ENCODE peak calls at places on chromosomes 4 and X, in ten cellular contexts. One of them, this sample, is unnamed.
A peak's percentile ranks its signal among the peaks of the same experiment; 100 is the strongest.

GRCh38 chr4:158856852-158857251 is 88.0 kb downstream of the FNIP2 start:
- DNase-seq in GM23338: peak; percentile 48
- DNase-seq in pancreas: no peak
- DNase-seq in ascending aorta: no peak
- DNase-seq in fibroblast of lung: peak; percentile 54
- DNase-seq in colonic mucosa: no peak
- DNase-seq in thoracic aorta: no peak
- DNase-seq in brain microvascular endothelial cell: no peak
- DNase-seq in cardiac muscle cell: peak; percentile 20
- DNase-seq in HCT116: peak; percentile 26
- DNase-seq in this sample: no peak

GRCh38 chr4:151169900-151170299 is 70.5 kb downstream of the RPS3A start:
- DNase-seq in GM23338: no peak
- DNase-seq in pancreas: no peak
- DNase-seq in ascending aorta: no peak
- DNase-seq in fibroblast of lung: peak; percentile 71
- DNase-seq in colonic mucosa: no peak
- DNase-seq in thoracic aorta: no peak
- DNase-seq in brain microvascular endothelial cell: no peak
- DNase-seq in cardiac muscle cell: no peak
- DNase-seq in HCT116: no peak
- DNase-seq in this sample: no peak

GRCh38 chr4:10316851-10317250 is 140.4 kb downstream of the ZNF518B start:
- DNase-seq in GM23338: no peak
- DNase-seq in pancreas: no peak
- DNase-seq in ascending aorta: no peak
- DNase-seq in fibroblast of lung: no peak
- DNase-seq in colonic mucosa: no peak
- DNase-seq in thoracic aorta: no peak
- DNase-seq in brain microvascular endothelial cell: no peak
- DNase-seq in cardiac muscle cell: no peak
- DNase-seq in HCT116: no peak
- DNase-seq in this sample: no peak

GRCh38 chr4:152073738-152074137 is 312.9 kb upstream of the GATB start:
- DNase-seq in GM23338: no peak
- DNase-seq in pancreas: no peak
- DNase-seq in ascending aorta: no peak
- DNase-seq in fibroblast of lung: peak; percentile 55
- DNase-seq in colonic mucosa: no peak
- DNase-seq in thoracic aorta: no peak
- DNase-seq in brain microvascular endothelial cell: no peak
- DNase-seq in cardiac muscle cell: no peak
- DNase-seq in HCT116: no peak
- DNase-seq in this sample: no peak

GRCh38 chrX:25158635-25159034 is 142.9 kb upstream of the ARX start:
- DNase-seq in GM23338: no peak
- DNase-seq in pancreas: no peak
- DNase-seq in ascending aorta: no peak
- DNase-seq in fibroblast of lung: peak; percentile 67
- DNase-seq in colonic mucosa: no peak
- DNase-seq in thoracic aorta: no peak
- DNase-seq in brain microvascular endothelial cell: no peak
- DNase-seq in cardiac muscle cell: no peak
- DNase-seq in HCT116: no peak
- DNase-seq in this sample: no peak

GRCh38 chr4:113707013-113707412 is 54.5 kb downstream of the CAMK2D start:
- DNase-seq in GM23338: no peak
- DNase-seq in pancreas: no peak
- DNase-seq in ascending aorta: no peak
- DNase-seq in fibroblast of lung: peak; percentile 67
- DNase-seq in colonic mucosa: no peak
- DNase-seq in thoracic aorta: no peak
- DNase-seq in brain microvascular endothelial cell: no peak
- DNase-seq in cardiac muscle cell: no peak
- DNase-seq in HCT116: no peak
- DNase-seq in this sample: no peak

GRCh38 chr4:82798168-82799005 is at the start of gene SCD5:
- DNase-seq in GM23338: peak; percentile 87
- DNase-seq in pancreas: peak; percentile 57
- DNase-seq in ascending aorta: peak; percentile 78
- DNase-seq in fibroblast of lung: peak; percentile 84
- DNase-seq in colonic mucosa: peak; percentile 63
- DNase-seq in thoracic aorta: peak; percentile 9
- DNase-seq in brain microvascular endothelial cell: no peak
- DNase-seq in cardiac muscle cell: peak; percentile 68
- DNase-seq in HCT116: peak; percentile 55
- DNase-seq in this sample: peak; percentile 58

GRCh38 chr4:124711469-124712416 is 789 bp downstream of the ANKRD50 start:
- DNase-seq in GM23338: peak; percentile 86
- DNase-seq in pancreas: peak; percentile 30
- DNase-seq in ascending aorta: peak; percentile 75
- DNase-seq in fibroblast of lung: peak; percentile 77
- DNase-seq in colonic mucosa: peak; percentile 75
- DNase-seq in thoracic aorta: no peak
- DNase-seq in brain microvascular endothelial cell: peak; percentile 70
- DNase-seq in cardiac muscle cell: peak; percentile 84
- DNase-seq in HCT116: peak; percentile 41
- DNase-seq in this sample: peak; percentile 75

GRCh38 chr4:166481014-166481507 is 608.0 kb downstream of the TLL1 start:
- DNase-seq in GM23338: no peak
- DNase-seq in pancreas: no peak
- DNase-seq in ascending aorta: no peak
- DNase-seq in fibroblast of lung: no peak
- DNase-seq in colonic mucosa: no peak
- DNase-seq in thoracic aorta: no peak
- DNase-seq in brain microvascular endothelial cell: no peak
- DNase-seq in cardiac muscle cell: no peak
- DNase-seq in HCT116: no peak
- DNase-seq in this sample: no peak

GRCh38 chrX:77668391-77669237 is 117.4 kb downstream of the ATRX start:
- DNase-seq in GM23338: no peak
- DNase-seq in pancreas: no peak
- DNase-seq in ascending aorta: no peak
- DNase-seq in fibroblast of lung: peak; percentile 59
- DNase-seq in colonic mucosa: no peak
- DNase-seq in thoracic aorta: no peak
- DNase-seq in brain microvascular endothelial cell: peak; percentile 11
- DNase-seq in cardiac muscle cell: no peak
- DNase-seq in HCT116: no peak
- DNase-seq in this sample: no peak

GRCh38 chr4:169100656-169101055 is 90.6 kb upstream of the CBR4 start:
- DNase-seq in GM23338: no peak
- DNase-seq in pancreas: no peak
- DNase-seq in ascending aorta: no peak
- DNase-seq in fibroblast of lung: no peak
- DNase-seq in colonic mucosa: no peak
- DNase-seq in thoracic aorta: no peak
- DNase-seq in brain microvascular endothelial cell: no peak
- DNase-seq in cardiac muscle cell: no peak
- DNase-seq in HCT116: no peak
- DNase-seq in this sample: no peak

GRCh38 chrX:138775501-138775900 is 64.0 kb upstream of the FGF13 start:
- DNase-seq in GM23338: peak; percentile 37
- DNase-seq in pancreas: no peak
- DNase-seq in ascending aorta: no peak
- DNase-seq in fibroblast of lung: peak; percentile 34
- DNase-seq in colonic mucosa: no peak
- DNase-seq in thoracic aorta: no peak
- DNase-seq in brain microvascular endothelial cell: no peak
- DNase-seq in cardiac muscle cell: peak; percentile 33
- DNase-seq in HCT116: no peak
- DNase-seq in this sample: no peak

GRCh38 chrX:19810809-19811208 is 76.6 kb downstream of the SH3KBP1 start:
- DNase-seq in GM23338: no peak
- DNase-seq in pancreas: no peak
- DNase-seq in ascending aorta: no peak
- DNase-seq in fibroblast of lung: no peak
- DNase-seq in colonic mucosa: no peak
- DNase-seq in thoracic aorta: no peak
- DNase-seq in brain microvascular endothelial cell: no peak
- DNase-seq in cardiac muscle cell: no peak
- DNase-seq in HCT116: no peak
- DNase-seq in this sample: no peak

GRCh38 chrX:63657821-63658220 is 127.2 kb downstream of the ARHGEF9 start:
- DNase-seq in GM23338: no peak
- DNase-seq in pancreas: no peak
- DNase-seq in ascending aorta: peak; percentile 89
- DNase-seq in fibroblast of lung: peak; percentile 87
- DNase-seq in colonic mucosa: no peak
- DNase-seq in thoracic aorta: peak; percentile 40
- DNase-seq in brain microvascular endothelial cell: peak; percentile 89
- DNase-seq in cardiac muscle cell: peak; percentile 7
- DNase-seq in HCT116: peak; percentile 0
- DNase-seq in this sample: no peak

GRCh38 chrX:153340111-153340510 is 6.2 kb downstream of the ZNF275 start:
- DNase-seq in GM23338: no peak
- DNase-seq in pancreas: no peak
- DNase-seq in ascending aorta: no peak
- DNase-seq in fibroblast of lung: no peak
- DNase-seq in colonic mucosa: no peak
- DNase-seq in thoracic aorta: no peak
- DNase-seq in brain microvascular endothelial cell: no peak
- DNase-seq in cardiac muscle cell: no peak
- DNase-seq in HCT116: no peak
- DNase-seq in this sample: no peak

GRCh38 chrX:153347530-153347929 is 13.6 kb downstream of the ZNF275 start:
- DNase-seq in GM23338: no peak
- DNase-seq in pancreas: no peak
- DNase-seq in ascending aorta: no peak
- DNase-seq in fibroblast of lung: no peak
- DNase-seq in colonic mucosa: no peak
- DNase-seq in thoracic aorta: no peak
- DNase-seq in brain microvascular endothelial cell: no peak
- DNase-seq in cardiac muscle cell: no peak
- DNase-seq in HCT116: no peak
- DNase-seq in this sample: no peak

GRCh38 chrX:153342762-153343558 is 9.0 kb downstream of the ZNF275 start:
- DNase-seq in GM23338: no peak
- DNase-seq in pancreas: no peak
- DNase-seq in ascending aorta: no peak
- DNase-seq in fibroblast of lung: no peak
- DNase-seq in colonic mucosa: no peak
- DNase-seq in thoracic aorta: no peak
- DNase-seq in brain microvascular endothelial cell: no peak
- DNase-seq in cardiac muscle cell: no peak
- DNase-seq in HCT116: no peak
- DNase-seq in this sample: no peak

GRCh38 chrX:153339662-153340061 is 5.7 kb downstream of the ZNF275 start:
- DNase-seq in GM23338: no peak
- DNase-seq in pancreas: no peak
- DNase-seq in ascending aorta: no peak
- DNase-seq in fibroblast of lung: no peak
- DNase-seq in colonic mucosa: no peak
- DNase-seq in thoracic aorta: no peak
- DNase-seq in brain microvascular endothelial cell: no peak
- DNase-seq in cardiac muscle cell: no peak
- DNase-seq in HCT116: no peak
- DNase-seq in this sample: no peak

DNA sequence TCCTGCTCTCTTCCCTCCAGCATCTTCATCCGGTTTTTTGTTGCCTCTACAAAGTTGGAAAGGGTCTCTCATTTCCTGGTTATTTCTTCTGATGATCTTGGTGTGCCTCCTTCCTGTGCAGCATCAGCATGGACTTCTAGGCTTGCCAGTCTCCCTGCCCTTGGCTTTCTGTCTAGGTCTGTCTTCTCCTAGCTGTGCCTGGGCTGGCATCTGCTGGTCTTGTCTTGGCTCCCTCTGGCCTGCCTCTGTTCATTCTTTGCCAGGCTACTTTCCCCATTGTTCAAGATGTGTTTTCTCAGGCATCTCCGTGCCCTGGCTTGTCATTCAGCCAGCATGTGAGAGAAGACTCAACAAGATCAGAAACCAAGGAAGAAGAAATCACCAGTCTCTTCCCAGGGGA is 9.7 kb downstream of the ZNF275 start:
- DNase-seq in GM23338: no peak
- DNase-seq in pancreas: no peak
- DNase-seq in ascending aorta: no peak
- DNase-seq in fibroblast of lung: no peak
- DNase-seq in colonic mucosa: no peak
- DNase-seq in thoracic aorta: no peak
- DNase-seq in brain microvascular endothelial cell: no peak
- DNase-seq in cardiac muscle cell: no peak
- DNase-seq in HCT116: no peak
- DNase-seq in this sample: no peak
- H3K36me3 ChIP-seq in GM23338: no peaks in the 10 kb centered on the region
- H3K36me3 ChIP-seq in pancreas: no peaks in the 10 kb centered on the region
- H3K36me3 ChIP-seq in ascending aorta: peaks cover 29% of the 10 kb centered on the region
- H3K36me3 ChIP-seq in fibroblast of lung: peaks cover 4% of the 10 kb centered on the region
- H3K36me3 ChIP-seq in colonic mucosa: no peaks in the 10 kb centered on the region
- H3K36me3 ChIP-seq in thoracic aorta: peaks cover 18% of the 10 kb centered on the region
- H3K36me3 ChIP-seq in brain microvascular endothelial cell: peaks cover 14% of the 10 kb centered on the region
- H3K36me3 ChIP-seq in cardiac muscle cell: peaks cover 4% of the 10 kb centered on the region
- H3K36me3 ChIP-seq in HCT116: no peaks in the 10 kb centered on the region
- H3K36me3 ChIP-seq in this sample: no peaks in the 10 kb centered on the region

DNA sequence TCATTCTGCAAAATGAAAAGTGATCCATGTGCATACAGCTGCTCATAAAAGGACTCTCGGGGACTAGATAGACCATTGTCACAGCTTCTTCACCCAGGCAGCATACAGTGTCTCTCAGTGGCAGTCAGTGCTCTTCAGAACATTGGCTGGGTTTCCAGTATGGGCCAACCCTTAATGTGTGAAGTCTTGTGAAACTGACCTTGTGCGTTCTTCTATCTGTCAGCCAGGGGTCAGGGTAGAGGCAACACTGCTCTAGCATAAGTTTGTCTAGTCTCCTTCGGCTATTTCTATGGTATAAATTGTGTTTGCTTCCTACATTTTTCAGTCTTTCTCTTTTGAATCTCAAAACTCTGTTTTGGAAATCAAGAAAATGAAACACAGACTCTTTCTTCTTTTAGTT is 37.0 kb upstream of the SMIM31 start:
- DNase-seq in GM23338: peak; percentile 74
- DNase-seq in pancreas: no peak
- DNase-seq in ascending aorta: no peak
- DNase-seq in fibroblast of lung: no peak
- DNase-seq in colonic mucosa: no peak
- DNase-seq in thoracic aorta: no peak
- DNase-seq in brain microvascular endothelial cell: no peak
- DNase-seq in cardiac muscle cell: peak; percentile 18
- DNase-seq in HCT116: no peak
- DNase-seq in this sample: no peak
- TF ChIP-seq CTCF in GM23338: peak; percentile 66
- TF ChIP-seq CTCF in pancreas: no peak
- TF ChIP-seq CTCF in ascending aorta: no peak
- TF ChIP-seq CTCF in fibroblast of lung: no peak
- TF ChIP-seq CTCF in colonic mucosa: no peak
- TF ChIP-seq CTCF in thoracic aorta: no peak
- TF ChIP-seq CTCF in brain microvascular endothelial cell: peak; percentile 38
- TF ChIP-seq CTCF in cardiac muscle cell: no peak
- TF ChIP-seq CTCF in HCT116: peak; percentile 60
- TF ChIP-seq CTCF in this sample: no peak

GRCh38 chr4:13992041-13992440 is 364.5 kb upstream of the BOD1L1 start:
- DNase-seq in GM23338: no peak
- DNase-seq in pancreas: no peak
- DNase-seq in ascending aorta: no peak
- DNase-seq in fibroblast of lung: no peak
- DNase-seq in colonic mucosa: no peak
- DNase-seq in thoracic aorta: no peak
- DNase-seq in brain microvascular endothelial cell: no peak
- DNase-seq in cardiac muscle cell: no peak
- DNase-seq in HCT116: no peak
- DNase-seq in this sample: no peak
- H3K36me3 ChIP-seq in GM23338: no peaks in the 10 kb centered on the region
- H3K36me3 ChIP-seq in pancreas: no peaks in the 10 kb centered on the region
- H3K36me3 ChIP-seq in ascending aorta: no peaks in the 10 kb centered on the region
- H3K36me3 ChIP-seq in fibroblast of lung: no peaks in the 10 kb centered on the region
- H3K36me3 ChIP-seq in colonic mucosa: no peaks in the 10 kb centered on the region
- H3K36me3 ChIP-seq in thoracic aorta: no peaks in the 10 kb centered on the region
- H3K36me3 ChIP-seq in brain microvascular endothelial cell: no peaks in the 10 kb centered on the region
- H3K36me3 ChIP-seq in cardiac muscle cell: no peaks in the 10 kb centered on the region
- H3K36me3 ChIP-seq in HCT116: no peaks in the 10 kb centered on the region
- H3K36me3 ChIP-seq in this sample: no peaks in the 10 kb centered on the region

GRCh38 chr4:3786196-3786869 is 20.1 kb downstream of the ADRA2C start:
- DNase-seq in GM23338: no peak
- DNase-seq in pancreas: peak; percentile 74
- DNase-seq in ascending aorta: no peak
- DNase-seq in fibroblast of lung: no peak
- DNase-seq in colonic mucosa: peak; percentile 65
- DNase-seq in thoracic aorta: no peak
- DNase-seq in brain microvascular endothelial cell: no peak
- DNase-seq in cardiac muscle cell: no peak
- DNase-seq in HCT116: no peak
- DNase-seq in this sample: peak; percentile 94
- TF ChIP-seq CTCF in GM23338: no peak
- TF ChIP-seq CTCF in pancreas: peak; percentile 28
- TF ChIP-seq CTCF in ascending aorta: no peak
- TF ChIP-seq CTCF in fibroblast of lung: no peak
- TF ChIP-seq CTCF in colonic mucosa: no peak
- TF ChIP-seq CTCF in thoracic aorta: peak; percentile 56
- TF ChIP-seq CTCF in brain microvascular endothelial cell: no peak
- TF ChIP-seq CTCF in cardiac muscle cell: no peak
- TF ChIP-seq CTCF in HCT116: peak; percentile 28
- TF ChIP-seq CTCF in this sample: peak; percentile 62